ENCODE peak calls at places on chromosomes 5 and 9, in four cellular contexts. W is aorta; P is substantia nigra; F is activated CD4-positive, alpha-beta T cell treated with anti-CD3 and anti-CD28 coated beads, Interleukin-2, amount 10 ng/mL, durations not matched to agents 7 days and 5 days. B is an unnamed sample.
A peak's percentile ranks its signal among the peaks of the same experiment; 100 is the strongest.

GRCh38 chr9:99820330-99821186 is 1.1 kb upstream of the NR4A3 start:
- DNase-seq in W (peak; percentile 80), P (peak; percentile 78), F (peak; percentile 63), B (peak; percentile 39)

GRCh38 chr5:78753093-78753531 is 104.5 kb upstream of the LHFPL2 start:
- DNase-seq in W (no peak), P (no peak), F (no peak), B (no peak)

GRCh38 chr9:136965771-136966484 is 11.4 kb upstream of the PTGDS start:
- DNase-seq in W (no peak), P (peak; percentile 70), F (peak; percentile 42), B (peak; percentile 21)

GRCh38 chr5:80072103-80073073 is 37.2 kb downstream of the THBS4 start:
- DNase-seq in W (no peak), P (no peak), F (no peak), B (no peak)

GRCh38 chr9:31839273-31839672 is 545.2 kb upstream of the ACO1 start:
- DNase-seq in W (no peak), P (no peak), F (no peak), B (peak; percentile 16)

GRCh38 chr9:68760674-68761003 is 55.6 kb downstream of the PIP5K1B start:
- DNase-seq in W (no peak), P (no peak), F (no peak), B (no peak)

GRCh38 chr9:127903557-127904475 is 4.4 kb upstream of the ST6GALNAC6 start:
- DNase-seq in W (peak; percentile 92), P (no peak), F (peak; percentile 85), B (no peak)

GRCh38 chr5:102890133-102890532 is 135.0 kb downstream of the PAM start:
- DNase-seq in W (no peak), P (no peak), F (no peak), B (no peak)

GRCh38 chr9:16155878-16156277 is 603.0 kb downstream of the CCDC171 start:
- DNase-seq in W (no peak), P (no peak), F (no peak), B (no peak)

GRCh38 chr9:73613092-73613701 is 461.5 kb downstream of the ANXA1 start:
- DNase-seq in W (no peak), P (no peak), F (no peak), B (peak; percentile 66)

GRCh38 chr5:151048526-151048925 is 28.1 kb downstream of the GPX3 start:
- DNase-seq in W (peak; percentile 25), P (no peak), F (no peak), B (no peak)

GRCh38 chr5:58366461-58366860 is 93.4 kb downstream of the PLK2 start:
- DNase-seq in W (no peak), P (no peak), F (no peak), B (no peak)

GRCh38 chr5:170809551-170809950 is 26.0 kb downstream of the GABRP start:
- DNase-seq in W (no peak), P (peak; percentile 9), F (no peak), B (peak; percentile 76)

GRCh38 chr5:96280946-96281393 is 152.1 kb downstream of the PCSK1 start:
- DNase-seq in W (no peak), P (no peak), F (no peak), B (no peak)

GRCh38 chr5:93789173-93790070 is 48.0 kb upstream of the POU5F2 start:
- DNase-seq in W (no peak), P (no peak), F (no peak), B (no peak)

GRCh38 chr9:125763373-125763772 is 16.2 kb downstream of the PBX3 start:
- DNase-seq in W (no peak), P (no peak), F (no peak), B (no peak)

GRCh38 chr5:140725799-140726471 is 25.7 kb downstream of the ZMAT2 start:
- DNase-seq in W (peak; percentile 77), P (peak; percentile 21), F (peak; percentile 67), B (no peak)

GRCh38 chr5:96146675-96147074 is 185.0 kb upstream of the ELL2 start:
- DNase-seq in W (no peak), P (no peak), F (no peak), B (no peak)

GRCh38 chr5:140042551-140043507 is at the start of gene NRG2:
- DNase-seq in W (peak; percentile 90), P (peak; percentile 79), F (peak; percentile 44), B (peak; percentile 60)

GRCh38 chr5:122078116-122078865 is at the start of gene LOX:
- DNase-seq in W (peak; percentile 89), P (no peak), F (no peak), B (no peak)

GRCh38 chr9:114138537-114138936 is 16.8 kb upstream of the COL27A1 start:
- DNase-seq in W (peak; percentile 86), P (no peak), F (no peak), B (no peak)

GRCh38 chr9:82021198-82021597 is 32.6 kb downstream of the SPATA31D1 start:
- DNase-seq in W (no peak), P (no peak), F (no peak), B (no peak)

GRCh38 chr5:143225511-143225910 is 178.0 kb downstream of the NR3C1 start:
- DNase-seq in W (no peak), P (no peak), F (no peak), B (no peak)

GRCh38 chr5:181192337-181193046 is 12.5 kb downstream of the TRIM7 start:
- DNase-seq in W (no peak), P (no peak), F (no peak), B (no peak)

GRCh38 chr5:179974946-179975712 is 67.4 kb upstream of the TBC1D9B start:
- DNase-seq in W (no peak), P (no peak), F (peak; percentile 50), B (peak; percentile 46)

GRCh38 chr9:2418619-2419018 is 203.0 kb upstream of the VLDLR start:
- DNase-seq in W (no peak), P (no peak), F (no peak), B (no peak)

GRCh38 chr5:91151947-91152346 is 231.2 kb downstream of the ARRDC3 start:
- DNase-seq in W (no peak), P (no peak), F (no peak), B (no peak)

GRCh38 chr5:141007791-141008190 is 41.5 kb downstream of the PCDHAC2 start:
- DNase-seq in W (no peak), P (no peak), F (no peak), B (no peak)

GRCh38 chr5:1893754-1894153 is 11.0 kb upstream of the IRX4 start:
- DNase-seq in W (peak; percentile 19), P (no peak), F (no peak), B (no peak)

GRCh38 chr9:78559449-78559885 is 262.5 kb downstream of the PSAT1 start:
- DNase-seq in W (no peak), P (no peak), F (no peak), B (no peak)

GRCh38 chr9:37061763-37062162 is 27.7 kb upstream of the PAX5 start:
- DNase-seq in W (no peak), P (no peak), F (no peak), B (no peak)

B was measured in MM.1S.